ENCODE peak calls at places on chromosomes 3 and 15, in six cellular contexts. X, W, J, A, G and F are unnamed samples. For H3K4me1, the result is how much of the 10 kb centered on the place peaks cover.

GRCh38 chr3:11495948-11496557 is 147.7 kb downstream of the VGLL4 start:
- DNase-seq in X (no peak), G (no peak), J (no peak), A (peak), W (no peak), F (no peak)

GRCh38 chr3:169454823-169455222 is 208.7 kb downstream of the MECOM start:
- DNase-seq in W (no peak), J (no peak), G (no peak), X (no peak), A (no peak), F (no peak)

GRCh38 chr15:97023131-97023844 is 692.8 kb downstream of the NR2F2 start:
- DNase-seq in A (no peak), W (no peak), G (no peak), J (no peak), X (no peak), F (no peak)

GRCh38 chr15:41151451-41152005 is 35.4 kb upstream of the INO80 start:
- DNase-seq in A (no peak), J (no peak), W (no peak), X (no peak), G (no peak), F (no peak)

GRCh38 chr3:46449755-46450552 is 14.8 kb downstream of the LTF start:
- DNase-seq in W (no peak), A (no peak), G (no peak), X (no peak), J (peak), F (no peak)

GRCh38 chr3:123098411-123099330 is 31.8 kb downstream of the PDIA5 start:
- DNase-seq in W (no peak), A (no peak), J (peak), G (no peak), X (peak), F (peak)

GRCh38 chr3:139937674-139938279 is 2.8 kb downstream of the CLSTN2 start:
- DNase-seq in A (peak), J (peak), W (peak), G (peak), X (no peak), F (peak)

GRCh38 chr3:12729313-12729676 is 29.8 kb downstream of the TMEM40 start:
- DNase-seq in X (no peak), A (no peak), W (no peak), G (no peak), J (no peak), F (no peak)

GRCh38 chr3:143565943-143566342 is 282.3 kb downstream of the SLC9A9 start:
- DNase-seq in G (no peak), A (no peak), J (no peak), X (no peak), W (no peak), F (no peak)

GRCh38 chr3:185402561-185402960 is 39.6 kb downstream of the MAP3K13 start:
- DNase-seq in J (peak), X (no peak), W (no peak), G (no peak), A (no peak), F (peak)

GRCh38 chr3:128551872-128552271 is 58.9 kb upstream of the GATA2 start:
- DNase-seq in J (no peak), A (peak), G (no peak), X (no peak), W (no peak), F (no peak)

GRCh38 chr15:100175406-100176114 is 166.2 kb downstream of the ADAMTS17 start:
- DNase-seq in A (no peak), W (no peak), G (no peak), X (no peak), J (no peak), F (peak)

GRCh38 chr3:177820683-177821316 is 623.5 kb upstream of the TBL1XR1 start:
- DNase-seq in A (no peak), J (peak), X (no peak), W (no peak), G (no peak), F (no peak)

GRCh38 chr3:136960838-136961836 is 3.4 kb downstream of the IL20RB start:
- DNase-seq in J (no peak), X (no peak), A (no peak), G (no peak), W (no peak), F (no peak)

GRCh38 chr3:165455360-165455759 is 259.2 kb upstream of the SLITRK3 start:
- DNase-seq in W (no peak), A (no peak), J (no peak), G (no peak), X (no peak), F (no peak)

GRCh38 chr3:171833006-171833405 is 10.1 kb upstream of the TMEM212 start:
- DNase-seq in G (no peak), J (no peak), A (no peak), W (no peak), X (no peak), F (no peak)

GRCh38 chr15:42549052-42549491 is 434 bp downstream of the HAUS2 start:
- DNase-seq in X (no peak), G (peak), W (no peak), A (no peak), J (peak), F (peak)

GRCh38 chr3:126782554-126782953 is 78.5 kb downstream of the CHCHD6 start:
- DNase-seq in A (no peak), X (no peak), W (no peak), J (peak), G (no peak), F (no peak)

GRCh38 chr3:117856354-117856753 is 1146.8 kb downstream of the TUSC7 start:
- DNase-seq in J (no peak), X (no peak), W (no peak), G (no peak), A (no peak), F (no peak)

GRCh38 chr3:14899993-14900618 is 47.3 kb upstream of the NR2C2 start:
- DNase-seq in G (no peak), W (peak), X (no peak), A (peak), J (no peak), F (no peak)

GRCh38 chr3:122975924-122976293 is 51.7 kb downstream of the SEMA5B start:
- DNase-seq in A (no peak), W (no peak), J (no peak), G (no peak), X (no peak), F (no peak)

GRCh38 chr3:71510485-71510884 is 73.0 kb downstream of the FOXP1 start:
- DNase-seq in J (no peak), X (no peak), A (no peak), G (no peak), W (no peak), F (peak)

GRCh38 chr3:17188378-17188777 is 303.6 kb downstream of the PLCL2 start:
- DNase-seq in A (no peak), G (no peak), W (no peak), J (no peak), X (no peak), F (no peak)

GRCh38 chr15:71575474-71576045 is 234.8 kb upstream of the NR2E3 start:
- DNase-seq in X (no peak), G (no peak), J (no peak), W (no peak), A (no peak), F (no peak)

GRCh38 chr3:173916799-173917198 is 519.3 kb downstream of the NLGN1 start:
- DNase-seq in X (no peak), A (no peak), W (no peak), J (no peak), G (no peak), F (no peak)

GRCh38 chr3:17954801-17955200 is 212.4 kb upstream of the TBC1D5 start:
- DNase-seq in A (no peak), X (no peak), G (no peak), W (no peak), J (no peak), F (no peak)

GRCh38 chr3:45547764-45548683 is 46.5 kb upstream of the LIMD1 start:
- DNase-seq in J (peak), A (no peak), W (no peak), X (no peak), G (peak), F (no peak)

GRCh38 chr3:58597770-58598310 is 20.6 kb upstream of the FAM107A start:
- DNase-seq in W (no peak), X (no peak), J (no peak), G (no peak), A (no peak), F (no peak)

GRCh38 chr3:158213461-158213860 is 103.6 kb downstream of the RSRC1 start:
- DNase-seq in J (no peak), A (no peak), W (no peak), X (no peak), G (no peak), F (no peak)

GRCh38 chr15:99450896-99451358 is 114.9 kb upstream of the MEF2A start:
- DNase-seq in A (peak), W (peak), X (peak), G (peak), J (peak), F (peak)

GRCh38 chr3:99633887-99634558 is 4.4 kb upstream of the COL8A1 start:
- DNase-seq in A (no peak), X (no peak), W (no peak), G (no peak), J (no peak), F (no peak)

GRCh38 chr3:64266065-64266874 is 41.0 kb upstream of the PRICKLE2 start:
- DNase-seq in G (peak), A (no peak), J (peak), W (no peak), X (no peak), F (peak)

GRCh38 chr15:63497642-63498100 is 6.7 kb upstream of the USP3 start:
- DNase-seq in A (peak), W (no peak), G (no peak), X (no peak), J (peak), F (peak)

DNA sequence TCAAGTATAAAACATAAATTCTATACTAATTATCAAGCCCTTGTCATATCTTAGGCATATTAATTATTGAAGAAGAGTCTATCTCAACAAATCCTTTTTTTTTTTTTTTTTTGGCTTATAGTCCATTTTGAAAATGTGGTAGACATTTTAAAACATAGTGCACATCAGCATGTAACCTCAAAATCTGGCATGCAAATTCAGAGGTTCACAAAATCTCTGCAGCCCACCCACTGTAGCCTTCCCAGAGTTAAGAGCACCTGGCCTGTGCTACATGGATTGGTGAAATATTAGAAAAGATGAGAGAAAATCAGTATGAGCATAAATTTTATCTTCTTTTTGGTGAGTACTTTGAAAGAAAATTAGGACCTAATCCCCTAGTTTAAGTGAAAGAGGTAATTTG is 84.8 kb downstream of the MBNL1 start:
- DNase-seq in W (no peak), G (no peak), X (no peak), A (no peak), J (no peak), F (no peak)
- H3K4me1 ChIP-seq in W (under half), G (under half), X (under half), A (under half), J (under half), F (under half)

DNA sequence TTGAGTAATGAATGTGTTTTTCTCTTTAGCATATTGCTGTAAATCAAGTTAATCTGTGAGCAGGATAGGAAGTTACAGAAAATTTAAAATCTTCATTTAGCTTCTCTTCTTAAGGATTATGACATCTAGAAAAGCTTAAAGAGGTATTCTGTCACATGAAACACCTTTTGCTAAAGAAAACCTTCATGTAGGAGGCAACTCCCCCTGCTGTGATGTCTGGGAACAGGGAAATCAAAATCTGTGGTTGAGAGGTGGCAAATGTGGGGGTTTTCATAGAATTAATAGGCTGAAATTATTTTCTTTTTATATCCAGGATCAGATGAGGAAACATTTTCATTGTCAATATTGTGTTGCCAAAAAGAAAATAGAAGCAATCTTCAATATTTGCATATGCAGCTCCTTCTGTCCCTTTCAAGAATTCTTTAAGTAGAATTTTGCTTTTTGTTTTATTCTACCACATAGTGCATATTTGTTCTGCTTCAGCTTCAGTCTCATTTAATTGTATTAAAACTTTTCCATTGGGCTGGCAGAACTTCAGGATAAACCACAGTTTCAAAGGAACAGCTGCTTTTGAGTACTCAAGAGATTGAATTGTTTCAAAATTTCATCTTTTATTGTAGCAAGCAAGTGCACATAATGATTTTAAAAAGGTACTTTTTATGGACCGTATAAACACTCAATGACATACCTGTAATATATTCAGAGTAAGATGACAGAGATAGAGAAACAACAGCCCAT is 128.4 kb downstream of the RAP2B start:
- DNase-seq in W (no peak), G (no peak), A (no peak), X (no peak), J (no peak), F (no peak)
- TF ChIP-seq CTCF in W (no peak), G (no peak), A (no peak), X (no peak), J (no peak), F (no peak)

DNA sequence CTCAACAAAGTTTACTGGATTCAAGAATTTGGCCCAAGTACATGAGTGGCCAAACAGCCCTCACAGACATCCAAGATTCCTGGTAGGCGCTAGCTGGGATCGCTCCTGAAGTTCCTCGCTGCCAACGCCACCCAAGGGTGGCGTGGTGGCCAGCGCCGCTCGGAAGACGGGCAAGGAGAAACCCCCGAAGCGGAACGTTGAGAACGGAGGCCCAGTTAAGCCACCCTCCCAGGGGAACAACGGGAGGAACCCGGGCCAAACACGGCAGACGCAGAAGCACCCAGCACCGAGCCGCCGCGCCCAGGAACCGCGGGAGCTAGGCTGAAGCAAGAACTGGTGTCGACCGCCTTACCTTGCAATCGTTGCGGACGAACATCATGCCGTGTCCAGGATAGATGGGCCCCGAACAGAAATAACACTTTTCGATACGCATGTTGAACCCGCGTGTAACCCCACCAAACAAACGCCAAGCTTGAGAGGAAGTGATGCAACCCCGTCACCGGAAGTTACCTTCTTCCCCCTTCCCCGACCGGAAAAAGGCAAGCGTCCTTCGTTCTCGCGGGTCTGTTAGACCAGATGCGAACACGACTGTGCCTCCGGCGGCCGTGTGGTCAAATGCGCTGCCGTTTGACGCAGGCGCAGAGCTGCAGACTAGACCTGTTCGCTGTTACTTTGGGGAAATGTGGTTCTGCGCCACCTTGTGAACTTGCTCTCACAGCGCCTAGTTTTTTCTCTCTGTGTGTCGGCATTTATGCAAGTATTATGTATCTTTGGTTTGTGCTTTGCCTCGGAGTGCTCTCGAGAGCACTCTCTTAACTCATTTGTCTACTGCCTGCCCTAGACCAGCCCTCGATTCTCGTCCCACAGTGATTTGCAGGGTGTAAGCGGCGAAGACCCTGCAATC is at the start of gene RSL24D1:
- DNase-seq in A (peak), G (peak), J (peak), X (peak), W (peak), F (peak)
- TF ChIP-seq POLR2A in A (peak), G (peak), J (peak), X (peak), W (peak), F (peak)

DNA sequence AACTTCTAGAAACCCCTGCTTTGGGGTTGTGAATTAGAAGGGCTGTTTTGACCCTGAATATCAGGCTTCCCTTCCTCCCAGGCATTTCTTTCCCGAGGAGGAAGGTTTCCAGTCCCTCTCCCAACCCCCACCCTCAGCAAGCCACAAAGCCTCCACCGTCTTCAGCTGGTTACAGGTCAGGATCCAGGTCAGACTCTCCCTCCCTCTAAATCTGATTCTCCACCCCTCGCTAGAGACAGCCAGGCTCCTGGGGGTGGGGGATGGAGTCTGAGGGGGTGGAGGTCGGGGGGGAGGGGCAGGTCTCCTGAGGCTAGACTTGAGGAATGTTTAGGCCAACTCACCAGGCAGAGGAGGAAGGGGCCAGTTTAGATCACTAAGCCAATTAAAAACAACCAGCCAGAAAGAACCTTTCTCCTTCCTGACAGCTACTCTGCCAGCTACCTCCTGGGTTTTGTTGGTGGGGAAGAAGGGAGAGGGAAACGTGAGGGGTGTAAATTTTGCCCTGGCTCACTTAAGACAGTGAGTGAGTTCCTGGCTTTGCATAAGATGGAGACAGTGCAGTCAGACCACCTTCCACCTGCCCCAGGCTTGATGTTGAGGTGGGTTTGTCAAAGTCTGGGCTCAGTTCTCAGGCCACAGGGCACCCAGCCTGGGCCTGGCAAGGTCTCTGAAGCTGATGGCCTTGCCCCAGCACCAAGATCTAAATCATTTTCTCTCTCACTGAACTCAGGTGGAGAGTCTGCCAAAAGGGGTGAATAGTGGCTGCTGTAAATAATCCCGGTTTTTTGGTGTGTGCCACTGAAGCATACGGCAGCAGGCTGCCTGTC is 19.5 kb downstream of the BMF start:
- DNase-seq in G (no peak), A (no peak), J (no peak), X (no peak), W (peak), F (no peak)
- H3K4me1 ChIP-seq in G (under half), A (under half), J (half or more), X (under half), W (under half), F (under half)

GRCh38 chr15:85455851-85456250 is 75.4 kb downstream of the AKAP13 start:
- DNase-seq in W (no peak), J (no peak), G (no peak), X (no peak), A (no peak), F (no peak)

GRCh38 chr15:85452436-85452835 is 72.0 kb downstream of the AKAP13 start:
- DNase-seq in A (no peak), X (no peak), W (no peak), G (no peak), J (no peak), F (no peak)

GRCh38 chr15:85453144-85453872 is 72.9 kb downstream of the AKAP13 start:
- DNase-seq in G (no peak), X (no peak), J (no peak), W (no peak), A (no peak), F (no peak)

GRCh38 chr15:85454403-85454802 is 74.0 kb downstream of the AKAP13 start:
- DNase-seq in X (no peak), G (no peak), A (no peak), W (no peak), J (no peak), F (no peak)

GRCh38 chr15:85451099-85451700 is 70.8 kb downstream of the AKAP13 start:
- DNase-seq in W (no peak), A (no peak), J (no peak), G (no peak), X (no peak), F (no peak)
- TF ChIP-seq CTCF in W (no peak), A (no peak), J (no peak), G (no peak), X (no peak), F (no peak)

DNA sequence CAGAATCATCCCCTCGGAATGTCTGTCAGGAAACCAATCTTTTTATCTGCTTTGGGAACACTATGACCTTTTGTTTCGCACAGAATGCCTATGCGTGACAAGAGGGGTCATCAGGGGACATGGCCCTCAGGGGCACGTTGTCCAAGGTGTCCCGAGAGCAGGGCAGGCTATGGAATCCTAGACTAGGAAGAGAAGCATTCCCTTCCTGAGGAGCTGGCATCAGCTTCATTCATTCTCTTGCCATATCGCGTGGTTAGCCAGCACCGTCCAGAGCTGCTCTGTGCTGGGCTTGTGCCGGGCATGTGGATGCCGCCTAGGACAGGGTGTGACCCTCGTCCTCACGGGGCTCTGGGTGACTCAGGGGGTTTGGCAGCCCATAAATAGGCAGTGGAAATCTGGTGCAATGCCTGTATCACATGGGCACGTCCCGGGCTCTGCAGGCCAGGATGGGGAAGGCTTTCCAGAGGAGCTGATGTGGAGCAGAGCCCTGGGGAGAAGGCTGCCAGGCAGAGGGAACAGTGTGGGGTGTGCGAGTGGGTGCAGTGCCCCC is 117.8 kb downstream of the TMEM266 start:
- DNase-seq in W (no peak), A (no peak), G (no peak), X (no peak), J (no peak), F (peak)
- TF ChIP-seq POLR2A in W (no peak), A (no peak), G (no peak), X (no peak), J (no peak), F (no peak)

GRCh38 chr3:50316657-50317242 is 5.8 kb downstream of the HYAL2 start:
- DNase-seq in J (no peak), X (peak), A (peak), G (peak), W (no peak), F (no peak)
- H3K4me1 ChIP-seq in J (under half), X (under half), A (half or more), G (under half), W (under half), F (under half)